ENCODE peak calls at places on chromosome 11, in nine cellular contexts. One of them, this sample, is unnamed.
A peak's percentile ranks its signal among the peaks of the same experiment; 100 is the strongest.

GRCh38 chr11:59175104-59175503 is 3.2 kb downstream of the DTX4 start:
- DNase-seq in sigmoid colon: no peak
- DNase-seq in transverse colon: no peak
- DNase-seq in lower lobe of right lung: peak; percentile 53
- DNase-seq in lung: peak; percentile 35
- DNase-seq in esophagus squamous epithelium: no peak
- DNase-seq in uterus: no peak
- DNase-seq in pancreas: no peak
- DNase-seq in heart right ventricle: no peak
- DNase-seq in this sample: no peak

GRCh38 chr11:65437436-65438227 is 15.0 kb downstream of the NEAT1 start:
- DNase-seq in sigmoid colon: peak; percentile 66
- DNase-seq in transverse colon: peak; percentile 10
- DNase-seq in lower lobe of right lung: no peak
- DNase-seq in lung: no peak
- DNase-seq in esophagus squamous epithelium: no peak
- DNase-seq in uterus: peak; percentile 16
- DNase-seq in pancreas: no peak
- DNase-seq in heart right ventricle: no peak
- DNase-seq in this sample: no peak

GRCh38 chr11:11618973-11619435 is 2.8 kb downstream of the GALNT18 start:
- DNase-seq in sigmoid colon: no peak
- DNase-seq in transverse colon: no peak
- DNase-seq in lower lobe of right lung: no peak
- DNase-seq in lung: no peak
- DNase-seq in esophagus squamous epithelium: no peak
- DNase-seq in uterus: no peak
- DNase-seq in pancreas: no peak
- DNase-seq in heart right ventricle: no peak
- DNase-seq in this sample: no peak

GRCh38 chr11:65651589-65652510 is 10.9 kb downstream of the RELA start:
- DNase-seq in sigmoid colon: peak; percentile 85
- DNase-seq in transverse colon: peak; percentile 82
- DNase-seq in lower lobe of right lung: peak; percentile 75
- DNase-seq in lung: no peak
- DNase-seq in esophagus squamous epithelium: no peak
- DNase-seq in uterus: peak; percentile 61
- DNase-seq in pancreas: peak; percentile 51
- DNase-seq in heart right ventricle: no peak
- DNase-seq in this sample: no peak

GRCh38 chr11:35662649-35663407 is at the start of gene TRIM44:
- DNase-seq in sigmoid colon: peak; percentile 91
- DNase-seq in transverse colon: peak; percentile 89
- DNase-seq in lower lobe of right lung: peak; percentile 91
- DNase-seq in lung: peak; percentile 85
- DNase-seq in esophagus squamous epithelium: peak; percentile 23
- DNase-seq in uterus: peak; percentile 82
- DNase-seq in pancreas: peak; percentile 84
- DNase-seq in heart right ventricle: peak; percentile 87
- DNase-seq in this sample: peak; percentile 60

GRCh38 chr11:79400717-79401330 is 40.0 kb downstream of the TENM4 start:
- DNase-seq in sigmoid colon: no peak
- DNase-seq in transverse colon: peak; percentile 44
- DNase-seq in lower lobe of right lung: peak; percentile 51
- DNase-seq in lung: no peak
- DNase-seq in esophagus squamous epithelium: no peak
- DNase-seq in uterus: no peak
- DNase-seq in pancreas: no peak
- DNase-seq in heart right ventricle: peak; percentile 39
- DNase-seq in this sample: no peak

GRCh38 chr11:75534291-75535038 is 8.7 kb upstream of the GDPD5 start:
- DNase-seq in sigmoid colon: no peak
- DNase-seq in transverse colon: peak; percentile 67
- DNase-seq in lower lobe of right lung: no peak
- DNase-seq in lung: no peak
- DNase-seq in esophagus squamous epithelium: no peak
- DNase-seq in uterus: no peak
- DNase-seq in pancreas: no peak
- DNase-seq in heart right ventricle: no peak
- DNase-seq in this sample: no peak

GRCh38 chr11:126282742-126283591 is at the start of gene TIRAP:
- DNase-seq in sigmoid colon: peak; percentile 86
- DNase-seq in transverse colon: peak; percentile 76
- DNase-seq in lower lobe of right lung: peak; percentile 82
- DNase-seq in lung: peak; percentile 69
- DNase-seq in esophagus squamous epithelium: no peak
- DNase-seq in uterus: peak; percentile 61
- DNase-seq in pancreas: peak; percentile 70
- DNase-seq in heart right ventricle: peak; percentile 79
- DNase-seq in this sample: peak; percentile 45

GRCh38 chr11:9460322-9461067 is at the start of gene ZNF143:
- DNase-seq in sigmoid colon: peak; percentile 100
- DNase-seq in transverse colon: peak; percentile 100
- DNase-seq in lower lobe of right lung: peak; percentile 100
- DNase-seq in lung: peak; percentile 100
- DNase-seq in esophagus squamous epithelium: peak; percentile 99
- DNase-seq in uterus: peak; percentile 100
- DNase-seq in pancreas: peak; percentile 100
- DNase-seq in heart right ventricle: peak; percentile 100
- DNase-seq in this sample: peak; percentile 100

GRCh38 chr11:9461068-9461759 is 402 bp downstream of the ZNF143 start:
- DNase-seq in sigmoid colon: peak; percentile 96
- DNase-seq in transverse colon: peak; percentile 86
- DNase-seq in lower lobe of right lung: peak; percentile 88
- DNase-seq in lung: peak; percentile 88
- DNase-seq in esophagus squamous epithelium: peak; percentile 49
- DNase-seq in uterus: peak; percentile 89
- DNase-seq in pancreas: peak; percentile 85
- DNase-seq in heart right ventricle: peak; percentile 91
- DNase-seq in this sample: peak; percentile 74

GRCh38 chr11:9462806-9463537 is 2.2 kb downstream of the ZNF143 start:
- DNase-seq in sigmoid colon: no peak
- DNase-seq in transverse colon: no peak
- DNase-seq in lower lobe of right lung: no peak
- DNase-seq in lung: no peak
- DNase-seq in esophagus squamous epithelium: no peak
- DNase-seq in uterus: no peak
- DNase-seq in pancreas: no peak
- DNase-seq in heart right ventricle: no peak
- DNase-seq in this sample: no peak

GRCh38 chr11:9462172-9462799 is 1.5 kb downstream of the ZNF143 start:
- DNase-seq in sigmoid colon: no peak
- DNase-seq in transverse colon: no peak
- DNase-seq in lower lobe of right lung: no peak
- DNase-seq in lung: no peak
- DNase-seq in esophagus squamous epithelium: no peak
- DNase-seq in uterus: no peak
- DNase-seq in pancreas: no peak
- DNase-seq in heart right ventricle: no peak
- DNase-seq in this sample: no peak

GRCh38 chr11:9461760-9462134 is 935 bp downstream of the ZNF143 start:
- DNase-seq in sigmoid colon: no peak
- DNase-seq in transverse colon: no peak
- DNase-seq in lower lobe of right lung: no peak
- DNase-seq in lung: no peak
- DNase-seq in esophagus squamous epithelium: no peak
- DNase-seq in uterus: no peak
- DNase-seq in pancreas: no peak
- DNase-seq in heart right ventricle: no peak
- DNase-seq in this sample: no peak
- H3K4me3 ChIP-seq in sigmoid colon: peak overlapping the region; percentile 65
- H3K4me3 ChIP-seq in transverse colon: peak overlapping the region; percentile 37
- H3K4me3 ChIP-seq in lower lobe of right lung: peak overlapping the region; percentile 81
- H3K4me3 ChIP-seq in lung: no peak overlapping the region
- H3K4me3 ChIP-seq in esophagus squamous epithelium: peak overlapping the region; percentile 80
- H3K4me3 ChIP-seq in uterus: peak overlapping the region; percentile 56
- H3K4me3 ChIP-seq in pancreas: peak overlapping the region; percentile 70
- H3K4me3 ChIP-seq in heart right ventricle: peak overlapping the region; percentile 99
- H3K4me3 ChIP-seq in this sample: peak overlapping the region; percentile 73

GRCh38 chr11:72792437-72793021 is 1.3 kb downstream of the STARD10 start:
- DNase-seq in sigmoid colon: no peak
- DNase-seq in transverse colon: no peak
- DNase-seq in lower lobe of right lung: no peak
- DNase-seq in lung: no peak
- DNase-seq in esophagus squamous epithelium: no peak
- DNase-seq in uterus: no peak
- DNase-seq in pancreas: no peak
- DNase-seq in heart right ventricle: no peak
- DNase-seq in this sample: no peak

GRCh38 chr11:72788250-72788649 is 5.6 kb downstream of the STARD10 start:
- DNase-seq in sigmoid colon: no peak
- DNase-seq in transverse colon: no peak
- DNase-seq in lower lobe of right lung: peak; percentile 69
- DNase-seq in lung: no peak
- DNase-seq in esophagus squamous epithelium: no peak
- DNase-seq in uterus: no peak
- DNase-seq in pancreas: no peak
- DNase-seq in heart right ventricle: no peak
- DNase-seq in this sample: no peak

GRCh38 chr11:72787262-72788104 is 6.4 kb downstream of the STARD10 start:
- DNase-seq in sigmoid colon: no peak
- DNase-seq in transverse colon: peak; percentile 72
- DNase-seq in lower lobe of right lung: no peak
- DNase-seq in lung: no peak
- DNase-seq in esophagus squamous epithelium: no peak
- DNase-seq in uterus: no peak
- DNase-seq in pancreas: no peak
- DNase-seq in heart right ventricle: no peak
- DNase-seq in this sample: no peak

GRCh38 chr11:72786305-72787261 is 7.3 kb downstream of the STARD10 start:
- DNase-seq in sigmoid colon: no peak
- DNase-seq in transverse colon: peak; percentile 81
- DNase-seq in lower lobe of right lung: peak; percentile 86
- DNase-seq in lung: peak; percentile 79
- DNase-seq in esophagus squamous epithelium: no peak
- DNase-seq in uterus: no peak
- DNase-seq in pancreas: no peak
- DNase-seq in heart right ventricle: no peak
- DNase-seq in this sample: no peak

DNA sequence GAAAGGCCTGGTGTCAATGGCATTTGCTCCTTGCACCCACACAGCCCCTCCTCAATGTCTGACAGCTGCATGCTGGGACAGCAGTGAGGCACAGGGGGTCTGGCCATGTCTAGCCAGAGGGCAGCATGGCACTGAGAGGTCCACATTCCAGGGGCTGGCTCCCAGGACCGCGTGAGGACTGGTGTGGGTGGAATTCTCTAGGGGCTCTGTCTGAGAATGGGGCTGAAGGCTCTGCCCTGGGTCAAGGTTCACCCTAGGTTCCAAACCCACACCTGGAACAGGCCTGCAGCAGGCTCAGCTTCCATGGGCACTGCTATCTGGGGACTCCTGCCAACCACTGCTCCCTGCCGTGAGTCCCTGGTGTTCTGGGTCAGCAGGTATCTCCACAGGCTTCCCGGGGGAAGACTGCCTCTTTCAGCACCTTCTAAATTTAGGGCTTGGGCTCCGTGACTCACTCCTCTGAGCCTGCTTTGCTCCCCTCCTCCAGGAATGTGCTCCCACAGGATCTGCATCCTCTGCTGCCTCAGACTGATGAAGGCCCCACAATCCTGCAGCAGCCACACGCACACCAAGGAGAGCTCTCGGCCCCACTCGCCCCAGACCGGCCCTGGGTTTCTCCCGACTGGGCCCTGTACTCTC is 4.2 kb downstream of the STARD10 start:
- DNase-seq in sigmoid colon: no peak
- DNase-seq in transverse colon: no peak
- DNase-seq in lower lobe of right lung: no peak
- DNase-seq in lung: no peak
- DNase-seq in esophagus squamous epithelium: no peak
- DNase-seq in uterus: peak; percentile 70
- DNase-seq in pancreas: no peak
- DNase-seq in heart right ventricle: peak; percentile 44
- DNase-seq in this sample: no peak
- H3K4me1 ChIP-seq in sigmoid colon: peaks cover 14% of the 10 kb centered on the region
- H3K4me1 ChIP-seq in transverse colon: peaks cover 52% of the 10 kb centered on the region
- H3K4me1 ChIP-seq in lower lobe of right lung: peaks cover 63% of the 10 kb centered on the region
- H3K4me1 ChIP-seq in lung: no peaks in the 10 kb centered on the region
- H3K4me1 ChIP-seq in esophagus squamous epithelium: peaks cover 21% of the 10 kb centered on the region
- H3K4me1 ChIP-seq in uterus: peaks cover 8% of the 10 kb centered on the region
- H3K4me1 ChIP-seq in pancreas: peaks cover 15% of the 10 kb centered on the region
- H3K4me1 ChIP-seq in heart right ventricle: peaks cover 28% of the 10 kb centered on the region
- H3K4me1 ChIP-seq in this sample: peaks cover 16% of the 10 kb centered on the region

GRCh38 chr11:111718436-111719325 is 47.5 kb downstream of the PPP2R1B start:
- DNase-seq in sigmoid colon: peak; percentile 73
- DNase-seq in transverse colon: peak; percentile 57
- DNase-seq in lower lobe of right lung: no peak
- DNase-seq in lung: no peak
- DNase-seq in esophagus squamous epithelium: no peak
- DNase-seq in uterus: no peak
- DNase-seq in pancreas: no peak
- DNase-seq in heart right ventricle: no peak
- DNase-seq in this sample: no peak

GRCh38 chr11:111715142-111715816 is 50.9 kb downstream of the PPP2R1B start:
- DNase-seq in sigmoid colon: no peak
- DNase-seq in transverse colon: no peak
- DNase-seq in lower lobe of right lung: no peak
- DNase-seq in lung: no peak
- DNase-seq in esophagus squamous epithelium: no peak
- DNase-seq in uterus: no peak
- DNase-seq in pancreas: no peak
- DNase-seq in heart right ventricle: no peak
- DNase-seq in this sample: no peak

GRCh38 chr11:111719379-111719778 is 46.8 kb downstream of the PPP2R1B start:
- DNase-seq in sigmoid colon: no peak
- DNase-seq in transverse colon: no peak
- DNase-seq in lower lobe of right lung: no peak
- DNase-seq in lung: no peak
- DNase-seq in esophagus squamous epithelium: no peak
- DNase-seq in uterus: no peak
- DNase-seq in pancreas: no peak
- DNase-seq in heart right ventricle: no peak
- DNase-seq in this sample: no peak

DNA sequence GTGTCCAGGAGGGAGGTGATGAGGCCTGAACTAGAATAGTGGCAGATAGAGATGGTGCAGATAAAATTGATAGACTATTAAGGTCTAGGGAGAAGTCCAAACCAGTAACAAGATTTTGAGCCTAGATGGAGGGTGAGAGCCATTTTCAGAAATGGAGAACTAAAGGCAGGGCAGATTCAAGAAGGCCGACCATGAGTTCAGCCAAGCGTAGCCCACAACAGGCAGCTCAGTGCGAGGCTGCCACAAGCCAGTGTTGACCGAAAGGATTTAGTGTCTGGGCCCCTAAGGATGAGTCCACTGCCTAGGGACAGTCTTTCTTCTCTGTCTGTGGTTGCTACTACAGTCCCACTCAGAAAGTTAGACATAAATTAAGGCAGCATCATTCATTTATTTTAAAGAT is 51.7 kb downstream of the PPP2R1B start:
- DNase-seq in sigmoid colon: no peak
- DNase-seq in transverse colon: no peak
- DNase-seq in lower lobe of right lung: no peak
- DNase-seq in lung: no peak
- DNase-seq in esophagus squamous epithelium: no peak
- DNase-seq in uterus: no peak
- DNase-seq in pancreas: no peak
- DNase-seq in heart right ventricle: no peak
- DNase-seq in this sample: no peak
- H3K27ac ChIP-seq in sigmoid colon: no peak overlapping the region
- H3K27ac ChIP-seq in transverse colon: no peak overlapping the region
- H3K27ac ChIP-seq in lower lobe of right lung: no peak overlapping the region
- H3K27ac ChIP-seq in lung: no peak overlapping the region
- H3K27ac ChIP-seq in esophagus squamous epithelium: no peak overlapping the region
- H3K27ac ChIP-seq in uterus: no peak overlapping the region
- H3K27ac ChIP-seq in pancreas: no peak overlapping the region
- H3K27ac ChIP-seq in heart right ventricle: no peak overlapping the region
- H3K27ac ChIP-seq in this sample: no peak overlapping the region

DNA sequence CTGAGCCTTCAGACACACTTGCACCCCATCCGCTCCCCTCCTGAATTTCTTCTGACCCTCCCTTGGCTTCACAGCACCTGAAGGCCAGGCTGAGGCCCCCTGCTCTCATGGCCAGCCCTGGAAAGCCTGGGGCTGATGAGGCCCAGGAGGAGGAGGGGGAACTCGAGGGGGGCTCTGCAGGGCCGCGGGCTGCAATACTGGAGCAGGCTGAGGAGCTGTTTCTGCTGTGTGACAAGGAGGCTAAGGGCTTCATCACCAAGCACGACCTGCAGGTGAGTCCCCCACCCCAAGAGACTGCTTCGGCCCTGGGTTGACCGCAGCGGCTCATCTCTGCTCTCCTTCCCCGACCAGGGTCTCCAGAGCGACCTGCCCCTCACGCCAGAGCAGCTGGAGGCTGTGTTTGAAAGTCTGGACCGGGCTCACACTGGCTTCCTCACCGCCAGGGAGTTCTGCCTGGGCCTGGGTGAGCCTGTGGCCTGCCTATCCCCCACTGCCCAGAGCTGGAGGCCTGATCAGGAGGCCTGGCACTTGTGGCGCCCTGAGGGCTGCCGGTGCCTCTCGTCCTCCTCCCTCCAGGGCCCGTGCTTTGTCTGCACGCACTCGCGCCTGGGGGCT is 889 bp downstream of the CRACR2B start:
- DNase-seq in sigmoid colon: no peak
- DNase-seq in transverse colon: no peak
- DNase-seq in lower lobe of right lung: no peak
- DNase-seq in lung: no peak
- DNase-seq in esophagus squamous epithelium: no peak
- DNase-seq in uterus: no peak
- DNase-seq in pancreas: no peak
- DNase-seq in heart right ventricle: peak; percentile 43
- DNase-seq in this sample: no peak
- H3K4me3 ChIP-seq in sigmoid colon: no peak overlapping the region
- H3K4me3 ChIP-seq in transverse colon: no peak overlapping the region
- H3K4me3 ChIP-seq in lower lobe of right lung: peak overlapping the region; percentile 58
- H3K4me3 ChIP-seq in lung: no peak overlapping the region
- H3K4me3 ChIP-seq in esophagus squamous epithelium: peak overlapping the region; percentile 62
- H3K4me3 ChIP-seq in uterus: no peak overlapping the region
- H3K4me3 ChIP-seq in pancreas: peak overlapping the region; percentile 63
- H3K4me3 ChIP-seq in heart right ventricle: peak overlapping the region; percentile 52
- H3K4me3 ChIP-seq in this sample: no peak overlapping the region

This sample was measured in effector memory CD4-positive, alpha-beta T cell.